ENCODE peak calls at places on chromosomes 1 and 21, in nine cellular contexts. One of them, this sample, is unnamed.

GRCh38 chr1:109950509-109950908 is 34.1 kb upstream of the AHCYL1 start:
- DNase-seq in activated T-cell treated with anti-CD3 and anti-CD28 coated beads, Interleukin-2, amount 50 U/mL, for 72 hours: no peak
- DNase-seq in SHP77: no peak
- DNase-seq in GM23248: no peak
- DNase-seq in effector memory CD4-positive, alpha-beta T cell: no peak
- DNase-seq in heart left ventricle: no peak
- DNase-seq in stimulated activated CD4-positive, alpha-beta T cell treated with anti-CD3 and anti-CD28 coated beads, Interleukin-12 subunit alpha, Interleukin-12 subunit beta, amount 100 ng/mL, for 4 hours: no peak
- DNase-seq in NCI-H1092: no peak
- DNase-seq in NCI-H1417: no peak
- DNase-seq in this sample: no peak

GRCh38 chr1:53644909-53645689 is 93.9 kb downstream of the GLIS1 start:
- DNase-seq in SHP77: no peak
- DNase-seq in activated T-cell treated with anti-CD3 and anti-CD28 coated beads, Interleukin-2, amount 50 U/mL, for 72 hours: no peak
- DNase-seq in effector memory CD4-positive, alpha-beta T cell: no peak
- DNase-seq in stimulated activated CD4-positive, alpha-beta T cell treated with anti-CD3 and anti-CD28 coated beads, Interleukin-12 subunit alpha, Interleukin-12 subunit beta, amount 100 ng/mL, for 4 hours: no peak
- DNase-seq in heart left ventricle: no peak
- DNase-seq in NCI-H1092: no peak
- DNase-seq in NCI-H1417: no peak
- DNase-seq in GM23248: no peak
- DNase-seq in this sample: no peak

GRCh38 chr1:214236477-214236876 is 44.5 kb upstream of the SMYD2 start:
- DNase-seq in effector memory CD4-positive, alpha-beta T cell: no peak
- DNase-seq in NCI-H1092: no peak
- DNase-seq in NCI-H1417: no peak
- DNase-seq in GM23248: no peak
- DNase-seq in stimulated activated CD4-positive, alpha-beta T cell treated with anti-CD3 and anti-CD28 coated beads, Interleukin-12 subunit alpha, Interleukin-12 subunit beta, amount 100 ng/mL, for 4 hours: no peak
- DNase-seq in heart left ventricle: no peak
- DNase-seq in SHP77: no peak
- DNase-seq in activated T-cell treated with anti-CD3 and anti-CD28 coated beads, Interleukin-2, amount 50 U/mL, for 72 hours: no peak
- DNase-seq in this sample: no peak

GRCh38 chr1:226739696-226740065 is 599 bp upstream of the ITPKB start:
- DNase-seq in heart left ventricle: no peak
- DNase-seq in GM23248: no peak
- DNase-seq in NCI-H1092: no peak
- DNase-seq in activated T-cell treated with anti-CD3 and anti-CD28 coated beads, Interleukin-2, amount 50 U/mL, for 72 hours: no peak
- DNase-seq in effector memory CD4-positive, alpha-beta T cell: no peak
- DNase-seq in NCI-H1417: no peak
- DNase-seq in stimulated activated CD4-positive, alpha-beta T cell treated with anti-CD3 and anti-CD28 coated beads, Interleukin-12 subunit alpha, Interleukin-12 subunit beta, amount 100 ng/mL, for 4 hours: no peak
- DNase-seq in SHP77: no peak
- DNase-seq in this sample: no peak

GRCh38 chr21:37452222-37452621 is 85.6 kb downstream of the DYRK1A start:
- DNase-seq in GM23248: peak
- DNase-seq in NCI-H1417: no peak
- DNase-seq in SHP77: no peak
- DNase-seq in heart left ventricle: peak
- DNase-seq in stimulated activated CD4-positive, alpha-beta T cell treated with anti-CD3 and anti-CD28 coated beads, Interleukin-12 subunit alpha, Interleukin-12 subunit beta, amount 100 ng/mL, for 4 hours: no peak
- DNase-seq in effector memory CD4-positive, alpha-beta T cell: no peak
- DNase-seq in activated T-cell treated with anti-CD3 and anti-CD28 coated beads, Interleukin-2, amount 50 U/mL, for 72 hours: no peak
- DNase-seq in NCI-H1092: no peak
- DNase-seq in this sample: no peak

GRCh38 chr1:168483531-168483930 is 60.3 kb downstream of the XCL2 start:
- DNase-seq in NCI-H1417: no peak
- DNase-seq in stimulated activated CD4-positive, alpha-beta T cell treated with anti-CD3 and anti-CD28 coated beads, Interleukin-12 subunit alpha, Interleukin-12 subunit beta, amount 100 ng/mL, for 4 hours: no peak
- DNase-seq in NCI-H1092: no peak
- DNase-seq in SHP77: no peak
- DNase-seq in activated T-cell treated with anti-CD3 and anti-CD28 coated beads, Interleukin-2, amount 50 U/mL, for 72 hours: no peak
- DNase-seq in GM23248: peak
- DNase-seq in effector memory CD4-positive, alpha-beta T cell: no peak
- DNase-seq in heart left ventricle: no peak
- DNase-seq in this sample: no peak

GRCh38 chr1:204885288-204885711 is 14.6 kb downstream of the NFASC start:
- DNase-seq in SHP77: no peak
- DNase-seq in NCI-H1092: no peak
- DNase-seq in NCI-H1417: no peak
- DNase-seq in heart left ventricle: peak
- DNase-seq in activated T-cell treated with anti-CD3 and anti-CD28 coated beads, Interleukin-2, amount 50 U/mL, for 72 hours: no peak
- DNase-seq in stimulated activated CD4-positive, alpha-beta T cell treated with anti-CD3 and anti-CD28 coated beads, Interleukin-12 subunit alpha, Interleukin-12 subunit beta, amount 100 ng/mL, for 4 hours: no peak
- DNase-seq in GM23248: peak
- DNase-seq in effector memory CD4-positive, alpha-beta T cell: no peak
- DNase-seq in this sample: no peak

GRCh38 chr1:218686258-218686657 is 341.1 kb downstream of the TGFB2 start:
- DNase-seq in effector memory CD4-positive, alpha-beta T cell: no peak
- DNase-seq in SHP77: no peak
- DNase-seq in stimulated activated CD4-positive, alpha-beta T cell treated with anti-CD3 and anti-CD28 coated beads, Interleukin-12 subunit alpha, Interleukin-12 subunit beta, amount 100 ng/mL, for 4 hours: no peak
- DNase-seq in NCI-H1092: no peak
- DNase-seq in heart left ventricle: no peak
- DNase-seq in activated T-cell treated with anti-CD3 and anti-CD28 coated beads, Interleukin-2, amount 50 U/mL, for 72 hours: no peak
- DNase-seq in GM23248: peak
- DNase-seq in NCI-H1417: no peak
- DNase-seq in this sample: no peak

GRCh38 chr1:97901017-97901658 is 19.7 kb downstream of the DPYD start:
- DNase-seq in NCI-H1417: no peak
- DNase-seq in stimulated activated CD4-positive, alpha-beta T cell treated with anti-CD3 and anti-CD28 coated beads, Interleukin-12 subunit alpha, Interleukin-12 subunit beta, amount 100 ng/mL, for 4 hours: no peak
- DNase-seq in GM23248: peak
- DNase-seq in SHP77: no peak
- DNase-seq in activated T-cell treated with anti-CD3 and anti-CD28 coated beads, Interleukin-2, amount 50 U/mL, for 72 hours: no peak
- DNase-seq in NCI-H1092: no peak
- DNase-seq in effector memory CD4-positive, alpha-beta T cell: no peak
- DNase-seq in heart left ventricle: no peak
- DNase-seq in this sample: no peak

GRCh38 chr1:3022511-3022973 is 1.3 kb downstream of the ACTRT2 start:
- DNase-seq in heart left ventricle: no peak
- DNase-seq in NCI-H1092: no peak
- DNase-seq in SHP77: no peak
- DNase-seq in stimulated activated CD4-positive, alpha-beta T cell treated with anti-CD3 and anti-CD28 coated beads, Interleukin-12 subunit alpha, Interleukin-12 subunit beta, amount 100 ng/mL, for 4 hours: no peak
- DNase-seq in activated T-cell treated with anti-CD3 and anti-CD28 coated beads, Interleukin-2, amount 50 U/mL, for 72 hours: no peak
- DNase-seq in effector memory CD4-positive, alpha-beta T cell: no peak
- DNase-seq in GM23248: no peak
- DNase-seq in NCI-H1417: no peak
- DNase-seq in this sample: no peak

GRCh38 chr1:240278082-240278481 is 186.4 kb downstream of the FMN2 start:
- DNase-seq in NCI-H1092: no peak
- DNase-seq in SHP77: no peak
- DNase-seq in GM23248: no peak
- DNase-seq in NCI-H1417: no peak
- DNase-seq in activated T-cell treated with anti-CD3 and anti-CD28 coated beads, Interleukin-2, amount 50 U/mL, for 72 hours: no peak
- DNase-seq in heart left ventricle: no peak
- DNase-seq in stimulated activated CD4-positive, alpha-beta T cell treated with anti-CD3 and anti-CD28 coated beads, Interleukin-12 subunit alpha, Interleukin-12 subunit beta, amount 100 ng/mL, for 4 hours: no peak
- DNase-seq in effector memory CD4-positive, alpha-beta T cell: no peak
- DNase-seq in this sample: no peak

GRCh38 chr1:225318706-225319575 is 108.9 kb downstream of the LBR start:
- DNase-seq in stimulated activated CD4-positive, alpha-beta T cell treated with anti-CD3 and anti-CD28 coated beads, Interleukin-12 subunit alpha, Interleukin-12 subunit beta, amount 100 ng/mL, for 4 hours: no peak
- DNase-seq in GM23248: peak
- DNase-seq in NCI-H1417: peak
- DNase-seq in heart left ventricle: no peak
- DNase-seq in activated T-cell treated with anti-CD3 and anti-CD28 coated beads, Interleukin-2, amount 50 U/mL, for 72 hours: peak
- DNase-seq in NCI-H1092: no peak
- DNase-seq in SHP77: peak
- DNase-seq in effector memory CD4-positive, alpha-beta T cell: no peak
- DNase-seq in this sample: no peak

GRCh38 chr1:82759035-82759434 is 958.3 kb downstream of the ADGRL2 start:
- DNase-seq in NCI-H1417: no peak
- DNase-seq in effector memory CD4-positive, alpha-beta T cell: no peak
- DNase-seq in activated T-cell treated with anti-CD3 and anti-CD28 coated beads, Interleukin-2, amount 50 U/mL, for 72 hours: no peak
- DNase-seq in NCI-H1092: no peak
- DNase-seq in SHP77: no peak
- DNase-seq in heart left ventricle: no peak
- DNase-seq in GM23248: no peak
- DNase-seq in stimulated activated CD4-positive, alpha-beta T cell treated with anti-CD3 and anti-CD28 coated beads, Interleukin-12 subunit alpha, Interleukin-12 subunit beta, amount 100 ng/mL, for 4 hours: no peak
- DNase-seq in this sample: no peak

GRCh38 chr21:44666401-44667320 is at the start of gene KRTAP12-2:
- DNase-seq in GM23248: no peak
- DNase-seq in SHP77: no peak
- DNase-seq in effector memory CD4-positive, alpha-beta T cell: no peak
- DNase-seq in NCI-H1417: peak
- DNase-seq in stimulated activated CD4-positive, alpha-beta T cell treated with anti-CD3 and anti-CD28 coated beads, Interleukin-12 subunit alpha, Interleukin-12 subunit beta, amount 100 ng/mL, for 4 hours: no peak
- DNase-seq in heart left ventricle: peak
- DNase-seq in NCI-H1092: peak
- DNase-seq in activated T-cell treated with anti-CD3 and anti-CD28 coated beads, Interleukin-2, amount 50 U/mL, for 72 hours: no peak
- DNase-seq in this sample: peak

GRCh38 chr1:92087542-92087941 is 7.4 kb downstream of the BTBD8 start:
- DNase-seq in SHP77: no peak
- DNase-seq in effector memory CD4-positive, alpha-beta T cell: no peak
- DNase-seq in activated T-cell treated with anti-CD3 and anti-CD28 coated beads, Interleukin-2, amount 50 U/mL, for 72 hours: no peak
- DNase-seq in stimulated activated CD4-positive, alpha-beta T cell treated with anti-CD3 and anti-CD28 coated beads, Interleukin-12 subunit alpha, Interleukin-12 subunit beta, amount 100 ng/mL, for 4 hours: no peak
- DNase-seq in heart left ventricle: no peak
- DNase-seq in NCI-H1092: no peak
- DNase-seq in NCI-H1417: peak
- DNase-seq in GM23248: no peak
- DNase-seq in this sample: no peak

GRCh38 chr1:111271464-111271801 is 19.2 kb upstream of the CHIA start:
- DNase-seq in heart left ventricle: no peak
- DNase-seq in NCI-H1417: no peak
- DNase-seq in GM23248: no peak
- DNase-seq in activated T-cell treated with anti-CD3 and anti-CD28 coated beads, Interleukin-2, amount 50 U/mL, for 72 hours: no peak
- DNase-seq in SHP77: no peak
- DNase-seq in stimulated activated CD4-positive, alpha-beta T cell treated with anti-CD3 and anti-CD28 coated beads, Interleukin-12 subunit alpha, Interleukin-12 subunit beta, amount 100 ng/mL, for 4 hours: no peak
- DNase-seq in effector memory CD4-positive, alpha-beta T cell: no peak
- DNase-seq in NCI-H1092: no peak
- DNase-seq in this sample: no peak

GRCh38 chr1:205325334-205325884 is 3.9 kb upstream of the NUAK2 start:
- DNase-seq in NCI-H1092: peak
- DNase-seq in effector memory CD4-positive, alpha-beta T cell: no peak
- DNase-seq in activated T-cell treated with anti-CD3 and anti-CD28 coated beads, Interleukin-2, amount 50 U/mL, for 72 hours: peak
- DNase-seq in heart left ventricle: peak
- DNase-seq in stimulated activated CD4-positive, alpha-beta T cell treated with anti-CD3 and anti-CD28 coated beads, Interleukin-12 subunit alpha, Interleukin-12 subunit beta, amount 100 ng/mL, for 4 hours: peak
- DNase-seq in NCI-H1417: peak
- DNase-seq in GM23248: peak
- DNase-seq in SHP77: peak
- DNase-seq in this sample: peak

GRCh38 chr1:84907095-84907827 is 14.3 kb upstream of the LPAR3 start:
- DNase-seq in stimulated activated CD4-positive, alpha-beta T cell treated with anti-CD3 and anti-CD28 coated beads, Interleukin-12 subunit alpha, Interleukin-12 subunit beta, amount 100 ng/mL, for 4 hours: no peak
- DNase-seq in heart left ventricle: no peak
- DNase-seq in NCI-H1092: no peak
- DNase-seq in effector memory CD4-positive, alpha-beta T cell: no peak
- DNase-seq in SHP77: no peak
- DNase-seq in NCI-H1417: no peak
- DNase-seq in activated T-cell treated with anti-CD3 and anti-CD28 coated beads, Interleukin-2, amount 50 U/mL, for 72 hours: no peak
- DNase-seq in GM23248: peak
- DNase-seq in this sample: no peak

GRCh38 chr1:50705041-50705440 is 255.0 kb downstream of the FAF1 start:
- DNase-seq in effector memory CD4-positive, alpha-beta T cell: no peak
- DNase-seq in GM23248: no peak
- DNase-seq in SHP77: no peak
- DNase-seq in NCI-H1417: peak
- DNase-seq in heart left ventricle: no peak
- DNase-seq in NCI-H1092: no peak
- DNase-seq in stimulated activated CD4-positive, alpha-beta T cell treated with anti-CD3 and anti-CD28 coated beads, Interleukin-12 subunit alpha, Interleukin-12 subunit beta, amount 100 ng/mL, for 4 hours: no peak
- DNase-seq in activated T-cell treated with anti-CD3 and anti-CD28 coated beads, Interleukin-2, amount 50 U/mL, for 72 hours: no peak
- DNase-seq in this sample: no peak

This sample was measured in NCI-H2029 treated with DMSO at 0.1 percent for 48 hours.